ENCODE peak calls at places on chromosomes 13 and 19, in four cellular contexts. One of them, this sample, is unnamed.

GRCh38 chr19:37817180-37817911 is 38.0 kb upstream of the ZNF573 start:
- DNase-seq in H1: peak; percentile 86
- DNase-seq in K562: no peak
- DNase-seq in GM12878: no peak
- DNase-seq in this sample: no peak

GRCh38 chr19:46022061-46022430 is 807 bp downstream of the PGLYRP1 start:
- DNase-seq in H1: no peak
- DNase-seq in K562: no peak
- DNase-seq in GM12878: no peak
- DNase-seq in this sample: no peak

GRCh38 chr19:46466536-46467199 is 4.7 kb downstream of the PNMA8A start:
- DNase-seq in H1: no peak
- DNase-seq in K562: no peak
- DNase-seq in GM12878: peak; percentile 55
- DNase-seq in this sample: no peak

GRCh38 chr19:19133985-19134384 is 4.3 kb downstream of the TMEM161A start:
- DNase-seq in H1: no peak
- DNase-seq in K562: no peak
- DNase-seq in GM12878: no peak
- DNase-seq in this sample: no peak

GRCh38 chr13:52454459-52454824 is 836 bp upstream of the CKAP2 start:
- DNase-seq in H1: no peak
- DNase-seq in K562: no peak
- DNase-seq in GM12878: peak; percentile 69
- DNase-seq in this sample: no peak

GRCh38 chr13:30711375-30711774 is 24.0 kb upstream of the ALOX5AP start:
- DNase-seq in H1: no peak
- DNase-seq in K562: no peak
- DNase-seq in GM12878: no peak
- DNase-seq in this sample: no peak

GRCh38 chr13:47289578-47289977 is 392.7 kb upstream of the HTR2A start:
- DNase-seq in H1: no peak
- DNase-seq in K562: no peak
- DNase-seq in GM12878: no peak
- DNase-seq in this sample: no peak

GRCh38 chr19:29724102-29724641 is 9.1 kb upstream of the C19orf12 start:
- DNase-seq in H1: peak; percentile 73
- DNase-seq in K562: peak; percentile 23
- DNase-seq in GM12878: no peak
- DNase-seq in this sample: no peak

GRCh38 chr19:14536926-14537692 is 7.7 kb downstream of the TECR start:
- DNase-seq in H1: peak; percentile 87
- DNase-seq in K562: peak; percentile 95
- DNase-seq in GM12878: no peak
- DNase-seq in this sample: peak; percentile 88

GRCh38 chr19:14114439-14114838 is 3.1 kb downstream of the PRKACA start:
- DNase-seq in H1: no peak
- DNase-seq in K562: no peak
- DNase-seq in GM12878: no peak
- DNase-seq in this sample: no peak

GRCh38 chr13:109672545-109672944 is 113.8 kb downstream of the IRS2 start:
- DNase-seq in H1: no peak
- DNase-seq in K562: no peak
- DNase-seq in GM12878: no peak
- DNase-seq in this sample: no peak

DNA sequence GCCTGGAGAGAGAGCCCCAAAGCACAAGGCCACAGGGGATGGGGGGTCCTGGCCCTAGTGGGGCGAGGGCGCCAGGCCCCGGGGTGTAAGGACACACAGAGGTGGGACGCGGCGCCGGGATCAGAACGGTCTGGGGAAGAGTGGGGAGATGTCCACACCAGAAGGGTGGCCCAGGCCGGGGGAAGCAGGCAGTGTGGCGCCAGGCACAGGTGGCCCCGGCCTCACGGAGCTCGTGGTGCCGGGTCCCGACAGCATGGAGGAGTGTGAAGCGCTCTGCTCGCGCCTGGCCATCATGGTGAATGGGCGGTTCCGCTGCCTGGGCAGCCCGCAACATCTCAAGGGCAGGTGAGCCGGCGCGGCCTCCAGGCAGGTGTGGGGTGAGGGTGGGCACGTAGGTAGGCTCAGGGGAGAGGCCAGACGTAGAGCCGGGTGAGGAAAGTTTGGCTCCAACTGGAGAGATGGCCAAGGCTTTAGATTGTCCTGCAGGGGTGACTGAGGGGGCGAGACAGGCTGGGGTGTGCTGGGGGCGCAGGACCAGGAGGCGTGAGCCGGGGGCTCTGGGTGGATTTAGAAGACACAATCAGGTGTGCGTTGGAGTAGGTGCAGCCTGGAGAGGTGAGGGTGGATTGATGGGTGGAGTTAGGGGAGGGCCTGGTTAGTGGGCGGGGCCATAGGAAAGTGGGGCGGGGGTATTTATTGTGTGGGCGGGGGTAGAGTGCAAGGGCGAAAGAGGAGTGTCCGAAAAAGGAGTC is 2.9 kb upstream of the ARHGAP45 start:
- DNase-seq in H1: peak; percentile 76
- DNase-seq in K562: peak; percentile 30
- DNase-seq in GM12878: no peak
- DNase-seq in this sample: no peak
- TF ChIP-seq SP1 in H1: no peak
- TF ChIP-seq SP1 in K562: no peak
- TF ChIP-seq SP1 in GM12878: no peak
- TF ChIP-seq SP1 in this sample: no peak

GRCh38 chr19:10105241-10106099 is 692 bp upstream of the PPAN start:
- DNase-seq in H1: no peak
- DNase-seq in K562: peak; percentile 11
- DNase-seq in GM12878: peak; percentile 82
- DNase-seq in this sample: no peak
- TF ChIP-seq MAX in H1: no peak
- TF ChIP-seq MAX in K562: no peak
- TF ChIP-seq MAX in GM12878: no peak
- TF ChIP-seq MAX in this sample: no peak

GRCh38 chr13:76879211-76879875 is 6.9 kb downstream of the KCTD12 start:
- DNase-seq in H1: no peak
- DNase-seq in K562: no peak
- DNase-seq in GM12878: peak; percentile 47
- DNase-seq in this sample: no peak
- H3K27ac ChIP-seq in H1: no peak overlapping the region
- H3K27ac ChIP-seq in K562: no peak overlapping the region
- H3K27ac ChIP-seq in GM12878: no peak overlapping the region
- H3K27ac ChIP-seq in this sample: no peak overlapping the region

DNA sequence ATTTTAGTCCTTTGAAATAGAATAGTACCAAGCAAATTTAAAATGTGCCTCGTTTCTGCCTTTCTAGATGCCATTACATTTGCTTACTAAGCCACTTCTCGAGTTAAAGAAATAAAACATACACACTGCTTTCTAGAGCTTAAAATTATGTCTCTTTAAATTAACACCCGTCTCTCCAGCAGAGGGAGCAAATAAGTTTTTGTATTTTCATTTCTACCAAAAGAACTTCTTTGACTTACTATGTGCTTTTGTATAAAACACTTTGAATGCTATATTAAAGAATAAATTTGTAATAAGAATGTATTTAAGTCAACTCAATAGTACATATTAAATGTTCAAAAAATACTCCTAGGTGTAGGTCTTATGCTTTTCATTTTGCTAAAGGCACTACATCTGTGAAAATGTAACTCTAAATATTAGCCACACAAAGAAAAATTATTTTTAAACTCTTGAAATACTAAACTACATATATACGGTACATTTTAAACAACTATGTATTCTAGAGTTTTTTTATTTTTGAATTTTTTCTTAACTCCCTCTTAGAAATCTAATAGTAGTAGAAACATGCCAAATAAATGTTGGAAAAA is 269.3 kb upstream of the MIR17HG start:
- DNase-seq in H1: no peak
- DNase-seq in K562: peak; percentile 54
- DNase-seq in GM12878: no peak
- DNase-seq in this sample: no peak
- TF ChIP-seq SP1 in H1: no peak
- TF ChIP-seq SP1 in K562: no peak
- TF ChIP-seq SP1 in GM12878: no peak
- TF ChIP-seq SP1 in this sample: no peak

This sample was measured in HCT116.